ENCODE peak calls at places on chromosomes 3 and 15, in five cellular contexts. V is hepatocyte, M is pancreas, P is sigmoid colon, N is psoas muscle. Z is an unnamed sample. For H3K4me1, the result is how much of the 10 kb centered on the place peaks cover.

GRCh38 chr3:33722186-33722585 is 4.1 kb upstream of the CLASP2 start:
- DNase-seq in V (no peak), M (no peak), P (no peak), N (no peak), Z (no peak)

GRCh38 chr15:94232107-94232506 is 746 bp downstream of the MCTP2 start:
- DNase-seq in V (peak), M (no peak), P (no peak), N (no peak), Z (no peak)

GRCh38 chr15:33737687-33738606 is 230.3 kb upstream of the CHRM5 start:
- DNase-seq in V (peak), M (peak), P (no peak), N (no peak), Z (no peak)

GRCh38 chr15:66657062-66658020 is 44.7 kb upstream of the SMAD6 start:
- DNase-seq in V (peak), M (no peak), P (no peak), N (no peak), Z (no peak)

GRCh38 chr15:66404532-66404931 is 17.8 kb downstream of the MAP2K1 start:
- DNase-seq in V (no peak), M (no peak), P (no peak), N (no peak), Z (no peak)

GRCh38 chr3:190083631-190084030 is 37.1 kb downstream of the P3H2 start:
- DNase-seq in V (no peak), M (no peak), P (no peak), N (no peak), Z (no peak)

GRCh38 chr3:57910988-57911387 is 97.2 kb upstream of the FLNB start:
- DNase-seq in V (no peak), M (no peak), P (no peak), N (no peak), Z (no peak)

GRCh38 chr15:67947254-67948039 is 106.7 kb upstream of the PIAS1 start:
- DNase-seq in V (peak), M (no peak), P (no peak), N (no peak), Z (no peak)

GRCh38 chr15:25971053-25971452 is 107.9 kb upstream of the ATP10A start:
- DNase-seq in V (no peak), M (no peak), P (no peak), N (no peak), Z (no peak)

GRCh38 chr3:30747771-30748281 is 141.4 kb downstream of the TGFBR2 start:
- DNase-seq in V (peak), M (no peak), P (no peak), N (no peak), Z (no peak)

GRCh38 chr15:48358229-48358641 is 27.0 kb downstream of the DUT start:
- DNase-seq in V (no peak), M (no peak), P (no peak), N (no peak), Z (no peak)

GRCh38 chr15:40854161-40854560 is 10.3 kb downstream of the SPINT1 start:
- DNase-seq in V (no peak), M (no peak), P (no peak), N (no peak), Z (no peak)

GRCh38 chr3:189262746-189263145 is 91.0 kb downstream of the TPRG1 start:
- DNase-seq in V (peak), M (no peak), P (no peak), N (peak), Z (no peak)

GRCh38 chr3:80770106-80771079 is 991.1 kb downstream of the GBE1 start:
- DNase-seq in V (no peak), M (peak), P (no peak), N (no peak), Z (no peak)

GRCh38 chr3:184085389-184085852 is 11.4 kb upstream of the HTR3E start:
- DNase-seq in V (peak), M (no peak), P (no peak), N (no peak), Z (no peak)

GRCh38 chr15:69359724-69360123 is 54.4 kb upstream of the KIF23 start:
- DNase-seq in V (no peak), M (no peak), P (no peak), N (no peak), Z (no peak)

GRCh38 chr3:172285844-172286243 is 162.4 kb downstream of the GHSR start:
- DNase-seq in V (no peak), M (no peak), P (no peak), N (no peak), Z (no peak)

GRCh38 chr3:101979033-101979432 is 129.7 kb downstream of the NFKBIZ start:
- DNase-seq in V (no peak), M (no peak), P (no peak), N (no peak), Z (no peak)

GRCh38 chr15:40252438-40253178 is 13.7 kb downstream of the PAK6 start:
- DNase-seq in V (peak), M (peak), P (no peak), N (peak), Z (peak)

GRCh38 chr3:155448531-155448930 is 155.0 kb upstream of the STRIT1 start:
- DNase-seq in V (no peak), M (no peak), P (no peak), N (no peak), Z (no peak)

GRCh38 chr3:161372321-161373260 is 1.3 kb upstream of the SPTSSB start:
- DNase-seq in V (peak), M (peak), P (peak), N (peak), Z (peak)

GRCh38 chr15:70152070-70152480 is 54.4 kb upstream of the TLE3 start:
- DNase-seq in V (no peak), M (peak), P (peak), N (peak), Z (no peak)

GRCh38 chr3:153247331-153248311 is 85.6 kb downstream of the RAP2B start:
- DNase-seq in V (no peak), M (no peak), P (no peak), N (no peak), Z (no peak)

GRCh38 chr15:68210821-68211655 is 5.9 kb upstream of the CALML4 start:
- DNase-seq in V (peak), M (peak), P (peak), N (peak), Z (peak)

GRCh38 chr3:172808969-172809546 is 58.5 kb downstream of the ECT2 start:
- DNase-seq in V (peak), M (no peak), P (no peak), N (no peak), Z (no peak)

GRCh38 chr3:196694941-196695848 is 16.9 kb downstream of the CEP19 start:
- DNase-seq in V (no peak), M (no peak), P (no peak), N (no peak), Z (no peak)

GRCh38 chr3:145557405-145557804 is 603.6 kb downstream of the PLOD2 start:
- DNase-seq in V (peak), M (no peak), P (no peak), N (no peak), Z (no peak)

GRCh38 chr3:49020335-49021212 is 1.3 kb upstream of the NDUFAF3 start:
- DNase-seq in V (peak), M (no peak), P (peak), N (peak), Z (peak)

GRCh38 chr3:13901935-13902584 is 22.2 kb upstream of the WNT7A start:
- DNase-seq in V (no peak), M (no peak), P (no peak), N (no peak), Z (no peak)

GRCh38 chr15:28880680-28881079 is 5.1 kb upstream of the APBA2 start:
- DNase-seq in V (no peak), M (no peak), P (no peak), N (no peak), Z (no peak)

GRCh38 chr3:71514621-71515020 is 68.9 kb downstream of the FOXP1 start:
- DNase-seq in V (no peak), M (no peak), P (no peak), N (no peak), Z (no peak)

GRCh38 chr3:57059416-57059815 is 1.0 kb upstream of the SPATA12 start:
- DNase-seq in V (no peak), M (no peak), P (no peak), N (no peak), Z (no peak)

DNA sequence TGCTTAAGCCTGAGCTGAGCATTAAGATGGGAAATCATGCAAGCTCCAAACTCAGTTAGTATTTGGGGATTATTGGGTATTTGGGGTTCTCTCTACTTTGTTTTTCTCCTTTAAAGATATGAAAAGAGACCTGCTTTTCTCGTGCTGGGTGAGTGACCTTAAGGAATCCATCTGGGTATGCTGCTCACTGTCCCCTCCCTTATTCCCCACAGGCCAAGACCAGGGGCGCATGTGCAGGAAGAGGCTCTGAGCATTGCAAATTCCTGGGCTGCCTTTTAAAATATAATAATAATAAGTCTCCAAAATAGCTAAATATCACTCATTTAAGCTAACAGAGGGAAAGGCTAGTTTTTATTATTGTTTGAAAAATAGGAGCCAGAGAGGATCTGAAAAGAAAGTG is 75.4 kb upstream of the HACD2 start:
- DNase-seq in V (no peak), M (no peak), P (no peak), N (no peak), Z (no peak)
- H3K4me1 ChIP-seq in V (under half), M (under half), P (half or more), N (under half), Z (half or more)

GRCh38 chr15:64014995-64015394 is 31.3 kb downstream of the DAPK2 start:
- DNase-seq in V (no peak), M (peak), P (no peak), N (peak), Z (no peak)
- H3K27ac ChIP-seq in V (no peak), M (no peak), P (no peak), N (peak), Z (no peak)

DNA sequence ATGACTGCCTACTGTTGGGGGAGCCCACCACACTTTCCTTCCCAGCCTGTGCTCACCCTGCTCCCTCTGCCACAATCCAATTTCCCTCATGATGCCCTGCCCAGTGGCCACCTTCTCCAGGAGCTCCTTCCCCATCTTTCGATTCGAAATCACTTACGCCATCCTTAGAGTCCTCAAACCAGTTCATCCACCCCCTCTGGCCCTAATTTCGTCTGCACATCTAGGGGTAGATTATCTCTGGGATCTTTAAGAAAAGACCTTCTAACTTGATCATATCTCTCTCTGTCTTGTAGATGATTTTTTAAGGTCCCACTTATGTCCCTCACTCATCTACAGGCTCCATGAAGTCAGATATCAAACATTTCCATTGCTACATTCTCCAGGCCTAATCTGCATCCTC is 17.1 kb downstream of the CYP19A1 start:
- DNase-seq in V (no peak), M (no peak), P (no peak), N (no peak), Z (no peak)
- H3K4me1 ChIP-seq in V (under half), M (under half), P (under half), N (under half), Z (under half)

GRCh38 chr3:185629554-185630181 is 43.6 kb downstream of the SENP2 start:
- DNase-seq in V (no peak), M (no peak), P (no peak), N (no peak), Z (no peak)
- H3K27ac ChIP-seq in V (peak), M (no peak), P (peak), N (no peak), Z (peak)

DNA sequence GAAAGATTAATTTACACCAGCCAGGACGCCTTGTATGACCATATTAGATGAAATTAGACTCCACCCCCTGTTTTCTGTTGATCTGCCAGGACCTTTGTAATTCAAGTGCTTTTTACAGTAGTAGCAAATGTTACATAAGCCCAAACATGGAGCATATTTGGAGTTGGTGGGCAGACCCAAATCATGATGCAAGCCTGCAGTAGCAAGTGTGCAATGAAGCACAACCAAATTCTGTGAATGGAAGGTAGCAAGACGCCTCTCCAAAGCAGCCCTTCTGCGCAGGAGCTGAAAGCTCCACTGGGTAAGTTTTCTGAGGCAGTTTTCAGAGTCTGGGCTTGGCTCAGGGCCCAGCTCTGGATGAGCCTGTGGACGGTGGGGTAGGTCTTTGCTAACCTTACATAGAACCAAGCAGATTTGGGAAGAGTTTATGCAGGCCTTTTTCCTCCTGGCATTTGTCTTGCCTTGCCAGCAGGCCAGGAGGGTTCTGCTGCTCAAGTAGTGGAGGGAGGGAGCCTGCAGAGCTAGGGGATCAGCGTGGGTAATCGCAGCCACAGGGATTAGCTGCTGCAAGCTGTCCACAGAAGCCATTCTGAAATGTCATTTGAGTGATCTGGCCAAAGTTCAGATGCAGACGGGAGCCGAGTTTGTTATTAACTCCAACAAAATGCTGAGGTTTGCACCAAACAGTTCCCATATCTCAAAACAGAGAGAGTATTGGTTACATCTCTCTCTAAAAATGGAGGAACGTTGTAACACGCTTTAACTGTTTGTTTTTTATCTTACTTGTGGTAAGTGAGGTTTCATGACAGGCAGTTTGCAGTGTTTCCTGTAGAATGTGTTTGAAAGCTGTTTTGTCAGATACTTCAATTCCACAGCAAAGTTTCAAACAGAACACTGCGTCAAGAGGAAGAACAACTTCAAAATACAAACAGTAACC is 55.4 kb downstream of the PSMD6 start:
- DNase-seq in V (peak), M (peak), P (peak), N (peak), Z (no peak)
- H3K4me1 ChIP-seq in V (half or more), M (half or more), P (half or more), N (half or more), Z (half or more)

DNA sequence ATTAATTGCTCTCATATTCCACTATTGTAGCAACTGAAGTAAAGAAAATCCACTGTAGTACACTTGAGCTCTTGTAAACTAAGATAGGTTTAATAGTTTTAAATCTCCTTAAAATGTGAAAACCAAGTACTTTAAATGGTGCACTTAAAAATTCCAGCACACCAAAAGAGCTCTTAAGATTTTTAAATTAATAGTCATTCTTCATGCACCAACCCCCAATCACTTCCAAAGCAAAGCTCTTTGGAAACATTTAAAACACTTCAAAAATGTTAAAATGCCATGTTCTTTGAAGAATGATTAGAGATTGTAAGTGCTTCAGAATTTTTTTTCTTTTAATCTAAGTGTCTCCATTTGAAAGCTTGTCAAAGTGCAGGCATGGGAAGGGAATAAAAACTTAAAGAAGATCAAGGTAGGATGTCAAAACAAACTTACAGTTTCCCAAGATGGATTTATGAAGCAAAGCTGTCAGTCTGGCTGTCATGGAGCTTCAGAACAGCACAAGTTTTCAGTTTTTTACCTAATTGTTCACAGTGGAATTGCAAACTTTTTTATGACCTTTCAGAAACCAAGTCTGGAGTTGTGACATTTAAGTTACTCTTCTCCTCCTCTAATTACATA is 84.3 kb downstream of the ARPP21 start:
- DNase-seq in V (no peak), M (no peak), P (no peak), N (no peak), Z (no peak)
- H3K27ac ChIP-seq in V (no peak), M (no peak), P (no peak), N (no peak), Z (no peak)

DNA sequence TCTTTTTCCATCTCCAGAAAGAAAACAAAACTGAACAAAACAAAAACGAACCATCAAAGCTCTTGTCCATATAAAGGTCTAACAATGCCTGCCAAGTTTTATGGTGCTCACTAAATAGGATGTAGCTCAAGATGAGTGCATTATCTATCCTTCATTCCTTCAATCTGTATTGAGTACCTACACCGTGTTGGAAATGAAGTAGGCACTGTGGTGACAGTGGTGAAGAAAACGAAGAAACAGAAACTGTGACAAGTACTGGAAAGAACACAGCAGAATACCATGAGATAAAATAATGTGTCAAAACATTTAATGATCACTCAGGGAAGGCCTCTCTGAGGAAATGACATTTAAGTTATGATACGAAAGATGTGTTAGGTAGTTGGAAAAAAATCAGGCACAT is 36.2 kb downstream of the CBLB start:
- DNase-seq in V (no peak), M (no peak), P (no peak), N (no peak), Z (no peak)
- H3K4me1 ChIP-seq in V (under half), M (under half), P (under half), N (under half), Z (under half)

GRCh38 chr3:53490131-53490474 is 4.3 kb upstream of the CACNA1D start:
- DNase-seq in V (no peak), M (no peak), P (no peak), N (no peak), Z (no peak)

GRCh38 chr3:53484979-53485378 is 9.4 kb upstream of the CACNA1D start:
- DNase-seq in V (no peak), M (no peak), P (no peak), N (no peak), Z (no peak)

GRCh38 chr3:53489401-53490130 is 4.8 kb upstream of the CACNA1D start:
- DNase-seq in V (peak), M (no peak), P (no peak), N (no peak), Z (no peak)

GRCh38 chr3:53485675-53486365 is 8.6 kb upstream of the CACNA1D start:
- DNase-seq in V (no peak), M (no peak), P (no peak), N (no peak), Z (no peak)

DNA sequence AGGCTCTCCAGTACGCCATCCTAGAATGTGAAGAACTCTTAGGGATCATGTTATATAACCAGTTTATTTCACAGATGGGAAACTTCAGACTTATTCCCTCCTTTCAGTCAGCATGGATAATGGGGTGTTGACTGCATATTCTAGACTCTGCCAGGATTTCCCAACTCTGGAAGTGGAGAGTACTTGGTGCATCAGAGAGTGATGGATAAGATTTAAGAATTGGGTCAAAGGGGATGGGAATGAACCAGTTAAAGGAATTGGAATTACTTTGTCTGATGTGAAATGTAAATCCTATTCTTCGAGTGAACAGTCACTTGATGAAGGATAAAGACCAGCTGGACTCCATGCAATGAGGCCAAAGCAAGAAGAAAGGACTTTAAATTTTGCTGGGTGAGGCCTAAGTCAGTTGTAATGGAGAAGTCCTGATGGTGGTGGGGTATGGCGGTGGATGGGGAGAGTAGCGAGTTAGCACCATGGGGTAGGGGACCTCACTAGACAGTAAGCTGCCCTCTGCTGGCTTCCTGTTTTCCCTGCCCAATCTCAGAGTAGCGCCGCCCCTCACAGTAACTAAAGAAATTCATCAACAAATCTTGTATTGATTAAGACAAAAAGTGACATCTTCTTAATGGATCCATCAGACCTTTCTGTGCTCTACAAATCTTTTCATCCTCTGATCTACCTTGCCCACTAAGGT is 7.3 kb upstream of the CACNA1D start:
- DNase-seq in V (no peak), M (no peak), P (no peak), N (no peak), Z (no peak)
- H3K27ac ChIP-seq in V (no peak), M (no peak), P (no peak), N (no peak), Z (no peak)

GRCh38 chr3:127698264-127699097 is 25.7 kb downstream of the ABTB1 start:
- DNase-seq in V (no peak), M (no peak), P (no peak), N (peak), Z (peak)

GRCh38 chr3:127699946-127700300 is 27.2 kb downstream of the ABTB1 start:
- DNase-seq in V (no peak), M (no peak), P (no peak), N (no peak), Z (no peak)

GRCh38 chr3:127697531-127698240 is 24.9 kb downstream of the ABTB1 start:
- DNase-seq in V (peak), M (peak), P (peak), N (peak), Z (peak)

GRCh38 chr3:127700406-127700805 is 27.7 kb downstream of the ABTB1 start:
- DNase-seq in V (no peak), M (no peak), P (no peak), N (peak), Z (peak)

GRCh38 chr3:127699098-127699945 is 26.6 kb downstream of the ABTB1 start:
- DNase-seq in V (no peak), M (peak), P (no peak), N (peak), Z (peak)
- H3K4me1 ChIP-seq in V (under half), M (under half), P (half or more), N (half or more), Z (half or more)

Z was measured in upper lobe of right lung.